ENCODE peak calls at places on chromosomes 7 and 10, in five cellular contexts. One of them, this sample, is unnamed.

GRCh38 chr10:125093199-125093841 is 67.0 kb downstream of the CTBP2 start:
- DNase-seq in GM23338: no peak
- DNase-seq in AG09319: peak
- DNase-seq in activated CD8-positive, alpha-beta T cell treated with anti-CD3 and anti-CD28 coated beads for 36 hours: no peak
- DNase-seq in fibroblast of mammary gland: peak
- DNase-seq in this sample: peak

GRCh38 chr7:70376561-70377031 is 755.3 kb upstream of the GALNT17 start:
- DNase-seq in fibroblast of mammary gland: no peak
- DNase-seq in activated CD8-positive, alpha-beta T cell treated with anti-CD3 and anti-CD28 coated beads for 36 hours: no peak
- DNase-seq in AG09319: no peak
- DNase-seq in GM23338: no peak
- DNase-seq in this sample: no peak

GRCh38 chr7:84524714-84525694 is 330.4 kb upstream of the SEMA3A start:
- DNase-seq in fibroblast of mammary gland: peak
- DNase-seq in GM23338: no peak
- DNase-seq in activated CD8-positive, alpha-beta T cell treated with anti-CD3 and anti-CD28 coated beads for 36 hours: no peak
- DNase-seq in AG09319: peak
- DNase-seq in this sample: peak

GRCh38 chr7:13017325-13017853 is 330.0 kb downstream of the ARL4A start:
- DNase-seq in fibroblast of mammary gland: peak
- DNase-seq in GM23338: peak
- DNase-seq in AG09319: no peak
- DNase-seq in activated CD8-positive, alpha-beta T cell treated with anti-CD3 and anti-CD28 coated beads for 36 hours: no peak
- DNase-seq in this sample: peak

GRCh38 chr7:39291644-39292411 is 274.4 kb upstream of the YAE1 start:
- DNase-seq in AG09319: no peak
- DNase-seq in fibroblast of mammary gland: no peak
- DNase-seq in GM23338: no peak
- DNase-seq in activated CD8-positive, alpha-beta T cell treated with anti-CD3 and anti-CD28 coated beads for 36 hours: no peak
- DNase-seq in this sample: no peak

GRCh38 chr7:24881622-24882021 is 98.4 kb downstream of the OSBPL3 start:
- DNase-seq in fibroblast of mammary gland: no peak
- DNase-seq in AG09319: no peak
- DNase-seq in GM23338: peak
- DNase-seq in activated CD8-positive, alpha-beta T cell treated with anti-CD3 and anti-CD28 coated beads for 36 hours: no peak
- DNase-seq in this sample: no peak

GRCh38 chr10:45505336-45505735 is 131.3 kb downstream of the ALOX5 start:
- DNase-seq in AG09319: peak
- DNase-seq in activated CD8-positive, alpha-beta T cell treated with anti-CD3 and anti-CD28 coated beads for 36 hours: no peak
- DNase-seq in fibroblast of mammary gland: peak
- DNase-seq in GM23338: no peak
- DNase-seq in this sample: no peak

GRCh38 chr10:34780818-34781380 is 34.2 kb downstream of the PARD3 start:
- DNase-seq in activated CD8-positive, alpha-beta T cell treated with anti-CD3 and anti-CD28 coated beads for 36 hours: peak
- DNase-seq in AG09319: no peak
- DNase-seq in fibroblast of mammary gland: peak
- DNase-seq in GM23338: no peak
- DNase-seq in this sample: no peak

GRCh38 chr7:42770106-42770505 is 141.8 kb downstream of the C7orf25 start:
- DNase-seq in GM23338: no peak
- DNase-seq in fibroblast of mammary gland: peak
- DNase-seq in AG09319: no peak
- DNase-seq in activated CD8-positive, alpha-beta T cell treated with anti-CD3 and anti-CD28 coated beads for 36 hours: no peak
- DNase-seq in this sample: peak

GRCh38 chr10:70652761-70653657 is 19.3 kb upstream of the ADAMTS14 start:
- DNase-seq in fibroblast of mammary gland: peak
- DNase-seq in activated CD8-positive, alpha-beta T cell treated with anti-CD3 and anti-CD28 coated beads for 36 hours: no peak
- DNase-seq in GM23338: no peak
- DNase-seq in AG09319: peak
- DNase-seq in this sample: peak

GRCh38 chr7:63077841-63078240 is 920.8 kb upstream of the ZNF722 start:
- DNase-seq in GM23338: no peak
- DNase-seq in fibroblast of mammary gland: no peak
- DNase-seq in AG09319: no peak
- DNase-seq in activated CD8-positive, alpha-beta T cell treated with anti-CD3 and anti-CD28 coated beads for 36 hours: no peak
- DNase-seq in this sample: no peak

GRCh38 chr7:33640732-33641131 is 264.6 kb upstream of the BMPER start:
- DNase-seq in AG09319: no peak
- DNase-seq in fibroblast of mammary gland: peak
- DNase-seq in GM23338: no peak
- DNase-seq in activated CD8-positive, alpha-beta T cell treated with anti-CD3 and anti-CD28 coated beads for 36 hours: no peak
- DNase-seq in this sample: peak

GRCh38 chr7:80699030-80699638 is 60.7 kb downstream of the CD36 start:
- DNase-seq in fibroblast of mammary gland: peak
- DNase-seq in AG09319: no peak
- DNase-seq in activated CD8-positive, alpha-beta T cell treated with anti-CD3 and anti-CD28 coated beads for 36 hours: no peak
- DNase-seq in GM23338: peak
- DNase-seq in this sample: peak

GRCh38 chr10:63140077-63140476 is 6.9 kb downstream of the NRBF2 start:
- DNase-seq in activated CD8-positive, alpha-beta T cell treated with anti-CD3 and anti-CD28 coated beads for 36 hours: no peak
- DNase-seq in AG09319: no peak
- DNase-seq in GM23338: no peak
- DNase-seq in fibroblast of mammary gland: no peak
- DNase-seq in this sample: peak

GRCh38 chr10:77111611-77112550 is 525.7 kb downstream of the KCNMA1 start:
- DNase-seq in fibroblast of mammary gland: peak
- DNase-seq in activated CD8-positive, alpha-beta T cell treated with anti-CD3 and anti-CD28 coated beads for 36 hours: peak
- DNase-seq in GM23338: peak
- DNase-seq in AG09319: peak
- DNase-seq in this sample: peak

GRCh38 chr10:6136215-6137201 is 47.7 kb downstream of the RBM17 start:
- DNase-seq in AG09319: no peak
- DNase-seq in GM23338: no peak
- DNase-seq in fibroblast of mammary gland: peak
- DNase-seq in activated CD8-positive, alpha-beta T cell treated with anti-CD3 and anti-CD28 coated beads for 36 hours: peak
- DNase-seq in this sample: peak

GRCh38 chr7:79403879-79404278 is 49.6 kb downstream of the MAGI2 start:
- DNase-seq in GM23338: no peak
- DNase-seq in AG09319: no peak
- DNase-seq in fibroblast of mammary gland: peak
- DNase-seq in activated CD8-positive, alpha-beta T cell treated with anti-CD3 and anti-CD28 coated beads for 36 hours: no peak
- DNase-seq in this sample: no peak

GRCh38 chr10:88728107-88728763 is 22.2 kb downstream of the LIPK start:
- DNase-seq in activated CD8-positive, alpha-beta T cell treated with anti-CD3 and anti-CD28 coated beads for 36 hours: peak
- DNase-seq in GM23338: peak
- DNase-seq in fibroblast of mammary gland: peak
- DNase-seq in AG09319: no peak
- DNase-seq in this sample: peak

GRCh38 chr10:99172130-99172738 is 63.4 kb downstream of the HPSE2 start:
- DNase-seq in activated CD8-positive, alpha-beta T cell treated with anti-CD3 and anti-CD28 coated beads for 36 hours: peak
- DNase-seq in fibroblast of mammary gland: peak
- DNase-seq in AG09319: no peak
- DNase-seq in GM23338: peak
- DNase-seq in this sample: peak

GRCh38 chr7:93646538-93646937 is 72.0 kb upstream of the CALCR start:
- DNase-seq in GM23338: peak
- DNase-seq in fibroblast of mammary gland: no peak
- DNase-seq in AG09319: no peak
- DNase-seq in activated CD8-positive, alpha-beta T cell treated with anti-CD3 and anti-CD28 coated beads for 36 hours: no peak
- DNase-seq in this sample: no peak

GRCh38 chr7:101386558-101387199 is 24.0 kb downstream of the COL26A1 start:
- DNase-seq in activated CD8-positive, alpha-beta T cell treated with anti-CD3 and anti-CD28 coated beads for 36 hours: no peak
- DNase-seq in AG09319: peak
- DNase-seq in fibroblast of mammary gland: peak
- DNase-seq in GM23338: peak
- DNase-seq in this sample: no peak

GRCh38 chr7:138784692-138785091 is 13.1 kb upstream of the TMEM213 start:
- DNase-seq in fibroblast of mammary gland: no peak
- DNase-seq in AG09319: no peak
- DNase-seq in activated CD8-positive, alpha-beta T cell treated with anti-CD3 and anti-CD28 coated beads for 36 hours: no peak
- DNase-seq in GM23338: no peak
- DNase-seq in this sample: no peak

GRCh38 chr7:157627646-157628045 is 290.8 kb downstream of the DNAJB6 start:
- DNase-seq in fibroblast of mammary gland: no peak
- DNase-seq in activated CD8-positive, alpha-beta T cell treated with anti-CD3 and anti-CD28 coated beads for 36 hours: no peak
- DNase-seq in AG09319: no peak
- DNase-seq in GM23338: no peak
- DNase-seq in this sample: no peak

GRCh38 chr7:150722403-150723065 is 6.1 kb downstream of the GIMAP1 start:
- DNase-seq in fibroblast of mammary gland: no peak
- DNase-seq in GM23338: no peak
- DNase-seq in AG09319: no peak
- DNase-seq in activated CD8-positive, alpha-beta T cell treated with anti-CD3 and anti-CD28 coated beads for 36 hours: no peak
- DNase-seq in this sample: no peak

GRCh38 chr10:70481831-70482530 is 3.4 kb downstream of the PALD1 start:
- DNase-seq in AG09319: no peak
- DNase-seq in activated CD8-positive, alpha-beta T cell treated with anti-CD3 and anti-CD28 coated beads for 36 hours: no peak
- DNase-seq in fibroblast of mammary gland: no peak
- DNase-seq in GM23338: no peak
- DNase-seq in this sample: no peak

GRCh38 chr7:152858761-152859160 is 99.2 kb downstream of the ACTR3B start:
- DNase-seq in GM23338: no peak
- DNase-seq in activated CD8-positive, alpha-beta T cell treated with anti-CD3 and anti-CD28 coated beads for 36 hours: no peak
- DNase-seq in fibroblast of mammary gland: no peak
- DNase-seq in AG09319: no peak
- DNase-seq in this sample: no peak

GRCh38 chr7:126924477-126924876 is 328.3 kb downstream of the GRM8 start:
- DNase-seq in fibroblast of mammary gland: no peak
- DNase-seq in AG09319: no peak
- DNase-seq in GM23338: no peak
- DNase-seq in activated CD8-positive, alpha-beta T cell treated with anti-CD3 and anti-CD28 coated beads for 36 hours: no peak
- DNase-seq in this sample: no peak

GRCh38 chr10:788796-789748 is 99.6 kb upstream of the DIP2C start:
- DNase-seq in GM23338: peak
- DNase-seq in activated CD8-positive, alpha-beta T cell treated with anti-CD3 and anti-CD28 coated beads for 36 hours: peak
- DNase-seq in fibroblast of mammary gland: no peak
- DNase-seq in AG09319: peak
- DNase-seq in this sample: peak

GRCh38 chr10:91662993-91663392 is 30.1 kb upstream of the PPP1R3C start:
- DNase-seq in AG09319: no peak
- DNase-seq in GM23338: no peak
- DNase-seq in activated CD8-positive, alpha-beta T cell treated with anti-CD3 and anti-CD28 coated beads for 36 hours: no peak
- DNase-seq in fibroblast of mammary gland: no peak
- DNase-seq in this sample: no peak

GRCh38 chr10:103859161-103860141 is 4.1 kb upstream of the SH3PXD2A start:
- DNase-seq in AG09319: no peak
- DNase-seq in activated CD8-positive, alpha-beta T cell treated with anti-CD3 and anti-CD28 coated beads for 36 hours: peak
- DNase-seq in GM23338: peak
- DNase-seq in fibroblast of mammary gland: peak
- DNase-seq in this sample: peak
- TF ChIP-seq CTCF in AG09319: peak
- TF ChIP-seq CTCF in activated CD8-positive, alpha-beta T cell treated with anti-CD3 and anti-CD28 coated beads for 36 hours: peak
- TF ChIP-seq CTCF in GM23338: peak
- TF ChIP-seq CTCF in fibroblast of mammary gland: peak
- TF ChIP-seq CTCF in this sample: peak

DNA sequence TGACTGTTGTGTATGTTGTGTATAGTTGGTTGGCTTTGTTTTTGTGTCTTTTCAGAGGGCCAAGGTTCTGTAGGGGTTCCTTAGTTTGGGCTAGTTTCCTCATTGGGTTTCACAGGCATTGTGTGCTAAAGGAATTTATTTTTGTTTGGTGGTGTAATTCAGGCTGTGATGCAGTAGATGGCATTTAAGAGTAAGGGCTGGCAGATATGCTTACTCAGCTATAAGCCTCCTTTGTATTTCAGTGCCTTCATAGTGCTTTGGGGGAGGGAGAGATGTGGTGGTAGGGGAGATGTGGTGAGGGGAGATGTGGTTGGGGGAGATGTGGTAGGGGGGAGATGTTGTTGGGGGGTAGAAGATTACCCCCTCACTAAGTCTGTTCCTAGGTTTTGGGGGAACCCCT is 91.7 kb downstream of the SLC25A40 start:
- DNase-seq in activated CD8-positive, alpha-beta T cell treated with anti-CD3 and anti-CD28 coated beads for 36 hours: no peak
- DNase-seq in GM23338: peak
- DNase-seq in AG09319: no peak
- DNase-seq in fibroblast of mammary gland: peak
- DNase-seq in this sample: peak
- TF ChIP-seq CTCF in activated CD8-positive, alpha-beta T cell treated with anti-CD3 and anti-CD28 coated beads for 36 hours: no peak
- TF ChIP-seq CTCF in GM23338: peak
- TF ChIP-seq CTCF in AG09319: no peak
- TF ChIP-seq CTCF in fibroblast of mammary gland: peak
- TF ChIP-seq CTCF in this sample: no peak

DNA sequence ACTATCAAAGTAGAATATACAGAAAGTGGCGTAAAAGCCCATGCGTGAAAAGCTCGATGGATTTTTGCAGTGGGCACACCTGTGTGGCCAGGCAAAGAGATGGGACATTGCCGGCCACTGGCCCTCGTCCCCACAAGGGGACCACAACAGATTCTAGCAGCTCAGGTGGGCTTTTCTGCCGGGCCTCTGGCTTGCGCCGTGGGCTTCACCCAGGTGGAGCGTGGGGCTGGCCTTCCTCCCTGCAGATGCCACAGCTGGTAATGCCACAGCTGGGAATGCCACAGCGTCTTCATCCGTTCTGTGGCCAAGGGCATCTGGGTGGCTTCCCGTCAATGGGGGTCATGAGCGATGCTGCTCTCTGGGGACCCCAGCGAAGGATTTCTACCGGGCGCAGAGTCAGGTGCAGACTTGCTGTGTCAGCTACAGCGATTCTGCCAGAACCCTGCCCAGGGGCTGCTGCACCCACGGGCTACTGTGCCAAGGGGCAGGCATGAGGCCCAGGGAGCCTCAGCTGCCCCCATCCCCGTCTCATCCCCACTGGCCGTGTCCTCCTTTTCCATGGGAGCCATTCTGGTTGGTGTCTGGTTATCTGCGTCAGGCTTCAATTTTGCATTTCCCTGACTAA is 52.5 kb upstream of the NKX6-2 start:
- DNase-seq in GM23338: no peak
- DNase-seq in activated CD8-positive, alpha-beta T cell treated with anti-CD3 and anti-CD28 coated beads for 36 hours: no peak
- DNase-seq in fibroblast of mammary gland: no peak
- DNase-seq in AG09319: no peak
- DNase-seq in this sample: no peak
- TF ChIP-seq CTCF in GM23338: no peak
- TF ChIP-seq CTCF in activated CD8-positive, alpha-beta T cell treated with anti-CD3 and anti-CD28 coated beads for 36 hours: no peak
- TF ChIP-seq CTCF in fibroblast of mammary gland: no peak
- TF ChIP-seq CTCF in AG09319: no peak
- TF ChIP-seq CTCF in this sample: no peak

GRCh38 chr10:79438021-79438698 is 7.3 kb downstream of the ZCCHC24 start:
- DNase-seq in GM23338: no peak
- DNase-seq in AG09319: no peak
- DNase-seq in fibroblast of mammary gland: peak
- DNase-seq in activated CD8-positive, alpha-beta T cell treated with anti-CD3 and anti-CD28 coated beads for 36 hours: no peak
- DNase-seq in this sample: no peak
- TF ChIP-seq CTCF in GM23338: peak
- TF ChIP-seq CTCF in AG09319: peak
- TF ChIP-seq CTCF in fibroblast of mammary gland: peak
- TF ChIP-seq CTCF in activated CD8-positive, alpha-beta T cell treated with anti-CD3 and anti-CD28 coated beads for 36 hours: no peak
- TF ChIP-seq CTCF in this sample: no peak

GRCh38 chr7:20311743-20312042 is 19.0 kb upstream of the ITGB8 start:
- DNase-seq in GM23338: no peak
- DNase-seq in activated CD8-positive, alpha-beta T cell treated with anti-CD3 and anti-CD28 coated beads for 36 hours: no peak
- DNase-seq in fibroblast of mammary gland: no peak
- DNase-seq in AG09319: no peak
- DNase-seq in this sample: no peak
- TF ChIP-seq CTCF in GM23338: no peak
- TF ChIP-seq CTCF in activated CD8-positive, alpha-beta T cell treated with anti-CD3 and anti-CD28 coated beads for 36 hours: no peak
- TF ChIP-seq CTCF in fibroblast of mammary gland: no peak
- TF ChIP-seq CTCF in AG09319: no peak
- TF ChIP-seq CTCF in this sample: no peak

This sample was measured in epithelial cell of esophagus.